ENCODE peak calls at places on chromosome 1, in nine cellular contexts. U, M, V, L, F, X, Z, D and Y are unnamed samples.

GRCh38 chr1:207034998-207035397 is 2.4 kb upstream of the C1orf116 start:
- DNase-seq in L (no peak), X (peak; percentile 85), V (no peak), Z (peak; percentile 92), M (no peak), D (no peak), U (no peak), F (no peak), Y (no peak)

GRCh38 chr1:2785631-2786328 is 15.7 kb downstream of the TTC34 start:
- DNase-seq in U (peak; percentile 52), L (no peak), V (no peak), M (no peak), D (no peak), F (no peak), Z (no peak), X (no peak), Y (no peak)

GRCh38 chr1:3803905-3804626 is 7.8 kb upstream of the LRRC47 start:
- DNase-seq in X (no peak), U (no peak), F (no peak), V (no peak), Z (peak; percentile 46), L (no peak), D (no peak), M (no peak), Y (no peak)

GRCh38 chr1:226403522-226404034 is 4.3 kb downstream of the PARP1 start:
- DNase-seq in V (no peak), Z (peak; percentile 43), L (no peak), U (no peak), M (no peak), X (peak; percentile 21), D (no peak), F (no peak), Y (no peak)

GRCh38 chr1:63264161-63264560 is 58.2 kb upstream of the FOXD3 start:
- DNase-seq in M (no peak), Z (no peak), F (no peak), D (no peak), U (no peak), L (no peak), V (no peak), X (no peak), Y (no peak)

GRCh38 chr1:229536982-229537381 is 21.5 kb downstream of the ABCB10 start:
- DNase-seq in F (no peak), L (no peak), U (no peak), X (no peak), M (no peak), V (no peak), Z (no peak), D (no peak), Y (no peak)

GRCh38 chr1:81478217-81478616 is 322.5 kb upstream of the ADGRL2 start:
- DNase-seq in M (peak; percentile 64), V (no peak), X (no peak), U (no peak), Z (no peak), D (peak; percentile 60), L (no peak), F (no peak), Y (no peak)

GRCh38 chr1:201013991-201014815 is 9.3 kb downstream of the KIF21B start:
- DNase-seq in L (peak; percentile 62), X (no peak), Z (peak; percentile 38), D (no peak), V (no peak), U (no peak), M (no peak), F (no peak), Y (no peak)

GRCh38 chr1:231611851-231612250 is 14.7 kb upstream of the DISC1 start:
- DNase-seq in L (no peak), M (no peak), F (no peak), V (no peak), Z (no peak), X (no peak), U (no peak), D (no peak), Y (no peak)